ENCODE peak calls at places on chromosomes 1 and 21, in six cellular contexts. One of them, this sample, is unnamed.

GRCh38 chr1:55781944-55782482 is 566.8 kb upstream of the USP24 start:
- DNase-seq in fibroblast of pulmonary artery: peak; percentile 68
- DNase-seq in mesothelial cell of epicardium: no peak
- DNase-seq in neural crest cell: no peak
- DNase-seq in upper lobe of right lung: no peak
- DNase-seq in H1: no peak
- DNase-seq in this sample: no peak

GRCh38 chr1:151611832-151612505 is at the start of gene SNX27:
- DNase-seq in fibroblast of pulmonary artery: peak; percentile 94
- DNase-seq in mesothelial cell of epicardium: peak; percentile 87
- DNase-seq in neural crest cell: peak; percentile 88
- DNase-seq in upper lobe of right lung: peak; percentile 95
- DNase-seq in H1: peak; percentile 93
- DNase-seq in this sample: peak; percentile 92

GRCh38 chr1:197908695-197909336 is 6.4 kb downstream of the C1orf53 start:
- DNase-seq in fibroblast of pulmonary artery: no peak
- DNase-seq in mesothelial cell of epicardium: peak; percentile 55
- DNase-seq in neural crest cell: no peak
- DNase-seq in upper lobe of right lung: no peak
- DNase-seq in H1: peak; percentile 55
- DNase-seq in this sample: no peak

GRCh38 chr1:156122519-156123355 is 8.2 kb downstream of the LMNA start:
- DNase-seq in fibroblast of pulmonary artery: peak; percentile 92
- DNase-seq in mesothelial cell of epicardium: no peak
- DNase-seq in neural crest cell: no peak
- DNase-seq in upper lobe of right lung: peak; percentile 84
- DNase-seq in H1: no peak
- DNase-seq in this sample: no peak

GRCh38 chr1:161130266-161130665 is 2.2 kb downstream of the DEDD start:
- DNase-seq in fibroblast of pulmonary artery: no peak
- DNase-seq in mesothelial cell of epicardium: no peak
- DNase-seq in neural crest cell: no peak
- DNase-seq in upper lobe of right lung: no peak
- DNase-seq in H1: no peak
- DNase-seq in this sample: no peak

GRCh38 chr1:94105957-94106529 is 14.9 kb downstream of the ABCA4 start:
- DNase-seq in fibroblast of pulmonary artery: no peak
- DNase-seq in mesothelial cell of epicardium: no peak
- DNase-seq in neural crest cell: no peak
- DNase-seq in upper lobe of right lung: no peak
- DNase-seq in H1: no peak
- DNase-seq in this sample: no peak

GRCh38 chr1:156601892-156602291 is 613 bp upstream of the GPATCH4 start:
- DNase-seq in fibroblast of pulmonary artery: no peak
- DNase-seq in mesothelial cell of epicardium: no peak
- DNase-seq in neural crest cell: no peak
- DNase-seq in upper lobe of right lung: peak; percentile 35
- DNase-seq in H1: no peak
- DNase-seq in this sample: no peak

GRCh38 chr1:12125422-12126355 is 41.1 kb upstream of the TNFRSF1B start:
- DNase-seq in fibroblast of pulmonary artery: no peak
- DNase-seq in mesothelial cell of epicardium: no peak
- DNase-seq in neural crest cell: no peak
- DNase-seq in upper lobe of right lung: no peak
- DNase-seq in H1: no peak
- DNase-seq in this sample: no peak

GRCh38 chr1:35886606-35887431 is 3.8 kb downstream of the AGO1 start:
- DNase-seq in fibroblast of pulmonary artery: no peak
- DNase-seq in mesothelial cell of epicardium: no peak
- DNase-seq in neural crest cell: no peak
- DNase-seq in upper lobe of right lung: no peak
- DNase-seq in H1: no peak
- DNase-seq in this sample: no peak

GRCh38 chr1:203346060-203346754 is 4.7 kb downstream of the FMOD start:
- DNase-seq in fibroblast of pulmonary artery: peak; percentile 27
- DNase-seq in mesothelial cell of epicardium: no peak
- DNase-seq in neural crest cell: no peak
- DNase-seq in upper lobe of right lung: no peak
- DNase-seq in H1: no peak
- DNase-seq in this sample: no peak

GRCh38 chr1:5734414-5734813 is 257.8 kb downstream of the NPHP4 start:
- DNase-seq in fibroblast of pulmonary artery: no peak
- DNase-seq in mesothelial cell of epicardium: no peak
- DNase-seq in neural crest cell: no peak
- DNase-seq in upper lobe of right lung: peak; percentile 47
- DNase-seq in H1: no peak
- DNase-seq in this sample: no peak

GRCh38 chr1:192303029-192303428 is 13.8 kb upstream of the RGS21 start:
- DNase-seq in fibroblast of pulmonary artery: peak; percentile 16
- DNase-seq in mesothelial cell of epicardium: no peak
- DNase-seq in neural crest cell: no peak
- DNase-seq in upper lobe of right lung: no peak
- DNase-seq in H1: no peak
- DNase-seq in this sample: no peak

GRCh38 chr1:75615664-75616435 is 4.9 kb upstream of the SLC44A5 start:
- DNase-seq in fibroblast of pulmonary artery: peak; percentile 39
- DNase-seq in mesothelial cell of epicardium: peak; percentile 74
- DNase-seq in neural crest cell: peak; percentile 52
- DNase-seq in upper lobe of right lung: peak; percentile 67
- DNase-seq in H1: peak; percentile 73
- DNase-seq in this sample: peak; percentile 36

GRCh38 chr1:5744911-5745431 is 247.3 kb downstream of the NPHP4 start:
- DNase-seq in fibroblast of pulmonary artery: no peak
- DNase-seq in mesothelial cell of epicardium: no peak
- DNase-seq in neural crest cell: no peak
- DNase-seq in upper lobe of right lung: peak; percentile 59
- DNase-seq in H1: peak; percentile 50
- DNase-seq in this sample: no peak

GRCh38 chr1:20511518-20512428 is 3.8 kb upstream of the MUL1 start:
- DNase-seq in fibroblast of pulmonary artery: no peak
- DNase-seq in mesothelial cell of epicardium: no peak
- DNase-seq in neural crest cell: no peak
- DNase-seq in upper lobe of right lung: no peak
- DNase-seq in H1: no peak
- DNase-seq in this sample: no peak

GRCh38 chr1:199742547-199742946 is 285.0 kb upstream of the NR5A2 start:
- DNase-seq in fibroblast of pulmonary artery: peak; percentile 95
- DNase-seq in mesothelial cell of epicardium: no peak
- DNase-seq in neural crest cell: no peak
- DNase-seq in upper lobe of right lung: no peak
- DNase-seq in H1: no peak
- DNase-seq in this sample: no peak

GRCh38 chr1:47624531-47624930 is 186.7 kb downstream of the FOXD2 start:
- DNase-seq in fibroblast of pulmonary artery: no peak
- DNase-seq in mesothelial cell of epicardium: peak; percentile 40
- DNase-seq in neural crest cell: no peak
- DNase-seq in upper lobe of right lung: no peak
- DNase-seq in H1: peak; percentile 55
- DNase-seq in this sample: peak; percentile 15

GRCh38 chr1:159924791-159925712 is at the start of gene TAGLN2:
- DNase-seq in fibroblast of pulmonary artery: peak; percentile 92
- DNase-seq in mesothelial cell of epicardium: peak; percentile 71
- DNase-seq in neural crest cell: peak; percentile 66
- DNase-seq in upper lobe of right lung: peak; percentile 96
- DNase-seq in H1: peak; percentile 92
- DNase-seq in this sample: peak; percentile 80

GRCh38 chr1:234170622-234171021 is 202.6 kb upstream of the COA6 start:
- DNase-seq in fibroblast of pulmonary artery: no peak
- DNase-seq in mesothelial cell of epicardium: no peak
- DNase-seq in neural crest cell: no peak
- DNase-seq in upper lobe of right lung: no peak
- DNase-seq in H1: no peak
- DNase-seq in this sample: no peak

GRCh38 chr1:107867422-107867821 is 97.6 kb downstream of the VAV3 start:
- DNase-seq in fibroblast of pulmonary artery: no peak
- DNase-seq in mesothelial cell of epicardium: no peak
- DNase-seq in neural crest cell: no peak
- DNase-seq in upper lobe of right lung: no peak
- DNase-seq in H1: peak; percentile 67
- DNase-seq in this sample: no peak

GRCh38 chr1:21042920-21043605 is 133.6 kb downstream of the EIF4G3 start:
- DNase-seq in fibroblast of pulmonary artery: peak; percentile 68
- DNase-seq in mesothelial cell of epicardium: no peak
- DNase-seq in neural crest cell: no peak
- DNase-seq in upper lobe of right lung: no peak
- DNase-seq in H1: no peak
- DNase-seq in this sample: no peak

GRCh38 chr1:243378666-243379065 is 122.8 kb downstream of the SDCCAG8 start:
- DNase-seq in fibroblast of pulmonary artery: no peak
- DNase-seq in mesothelial cell of epicardium: no peak
- DNase-seq in neural crest cell: no peak
- DNase-seq in upper lobe of right lung: no peak
- DNase-seq in H1: no peak
- DNase-seq in this sample: no peak

GRCh38 chr1:156276966-156277381 is 5.7 kb downstream of the SMG5 start:
- DNase-seq in fibroblast of pulmonary artery: peak; percentile 67
- DNase-seq in mesothelial cell of epicardium: no peak
- DNase-seq in neural crest cell: no peak
- DNase-seq in upper lobe of right lung: no peak
- DNase-seq in H1: no peak
- DNase-seq in this sample: no peak

GRCh38 chr1:115705085-115706008 is 63.2 kb downstream of the CASQ2 start:
- DNase-seq in fibroblast of pulmonary artery: no peak
- DNase-seq in mesothelial cell of epicardium: no peak
- DNase-seq in neural crest cell: no peak
- DNase-seq in upper lobe of right lung: no peak
- DNase-seq in H1: no peak
- DNase-seq in this sample: no peak

GRCh38 chr1:26961826-26962225 is 1.6 kb upstream of the KDF1 start:
- DNase-seq in fibroblast of pulmonary artery: peak; percentile 96
- DNase-seq in mesothelial cell of epicardium: no peak
- DNase-seq in neural crest cell: no peak
- DNase-seq in upper lobe of right lung: no peak
- DNase-seq in H1: no peak
- DNase-seq in this sample: no peak

GRCh38 chr1:156704930-156705320 is 458 bp downstream of the CRABP2 start:
- DNase-seq in fibroblast of pulmonary artery: peak; percentile 58
- DNase-seq in mesothelial cell of epicardium: no peak
- DNase-seq in neural crest cell: no peak
- DNase-seq in upper lobe of right lung: no peak
- DNase-seq in H1: peak; percentile 64
- DNase-seq in this sample: no peak

GRCh38 chr1:4003846-4004505 is 103.9 kb upstream of the C1orf174 start:
- DNase-seq in fibroblast of pulmonary artery: no peak
- DNase-seq in mesothelial cell of epicardium: no peak
- DNase-seq in neural crest cell: no peak
- DNase-seq in upper lobe of right lung: peak; percentile 35
- DNase-seq in H1: no peak
- DNase-seq in this sample: no peak

GRCh38 chr1:95115708-95116137 is 1.4 kb upstream of the TLCD4 start:
- DNase-seq in fibroblast of pulmonary artery: no peak
- DNase-seq in mesothelial cell of epicardium: no peak
- DNase-seq in neural crest cell: no peak
- DNase-seq in upper lobe of right lung: no peak
- DNase-seq in H1: no peak
- DNase-seq in this sample: no peak

GRCh38 chr1:119674110-119674509 is 26.0 kb upstream of the ZNF697 start:
- DNase-seq in fibroblast of pulmonary artery: peak; percentile 67
- DNase-seq in mesothelial cell of epicardium: no peak
- DNase-seq in neural crest cell: no peak
- DNase-seq in upper lobe of right lung: no peak
- DNase-seq in H1: no peak
- DNase-seq in this sample: no peak

GRCh38 chr21:44927587-44928461 is 7.1 kb upstream of the ITGB2 start:
- DNase-seq in fibroblast of pulmonary artery: peak; percentile 49
- DNase-seq in mesothelial cell of epicardium: no peak
- DNase-seq in neural crest cell: no peak
- DNase-seq in upper lobe of right lung: peak; percentile 81
- DNase-seq in H1: no peak
- DNase-seq in this sample: no peak
- TF ChIP-seq CTCF in fibroblast of pulmonary artery: no peak
- TF ChIP-seq CTCF in mesothelial cell of epicardium: no peak
- TF ChIP-seq CTCF in neural crest cell: no peak
- TF ChIP-seq CTCF in upper lobe of right lung: no peak
- TF ChIP-seq CTCF in H1: no peak
- TF ChIP-seq CTCF in this sample: no peak

DNA sequence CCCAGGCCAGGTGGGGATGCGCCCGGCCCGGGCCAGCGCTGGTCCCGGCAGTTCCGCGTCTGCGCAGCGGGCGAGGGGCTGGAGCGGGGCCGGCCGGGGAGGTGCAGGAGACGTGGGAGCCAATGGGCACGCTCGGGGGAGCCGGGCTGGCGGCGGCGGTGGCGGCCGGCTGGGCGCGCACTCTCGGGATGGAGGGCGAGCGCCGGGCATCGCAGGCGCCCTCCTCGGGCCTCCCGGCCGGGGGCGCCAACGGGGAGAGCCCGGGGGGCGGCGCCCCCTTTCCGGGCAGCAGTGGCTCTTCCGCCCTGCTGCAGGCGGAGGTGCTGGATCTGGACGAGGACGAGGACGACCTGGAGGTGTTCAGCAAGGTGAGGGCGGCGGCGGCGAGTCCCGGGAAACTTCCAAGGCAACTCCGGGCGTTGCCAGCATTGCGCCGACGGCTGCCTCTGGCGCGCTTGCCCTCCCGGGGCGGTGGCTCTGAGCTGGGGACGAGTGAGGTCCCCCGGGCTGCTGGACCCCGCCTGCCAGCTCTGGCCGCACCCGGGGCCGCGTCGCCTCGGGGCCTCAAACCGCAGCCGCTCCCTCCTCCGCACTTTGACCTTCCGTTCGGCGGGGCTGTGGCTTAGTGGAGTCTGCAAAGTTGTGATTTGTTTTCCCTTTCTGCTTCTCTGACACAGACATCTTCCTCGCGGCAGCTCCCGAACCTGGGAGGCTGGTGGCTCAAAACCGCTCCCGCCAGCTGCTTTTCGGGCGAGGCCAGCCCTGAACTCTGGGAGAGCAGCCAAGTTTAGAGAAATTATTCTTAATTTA is at the start of gene SNX7:
- DNase-seq in fibroblast of pulmonary artery: peak; percentile 76
- DNase-seq in mesothelial cell of epicardium: peak; percentile 89
- DNase-seq in neural crest cell: peak; percentile 80
- DNase-seq in upper lobe of right lung: peak; percentile 93
- DNase-seq in H1: peak; percentile 87
- DNase-seq in this sample: peak; percentile 90
- TF ChIP-seq CTCF in fibroblast of pulmonary artery: no peak
- TF ChIP-seq CTCF in mesothelial cell of epicardium: no peak
- TF ChIP-seq CTCF in neural crest cell: peak; percentile 40
- TF ChIP-seq CTCF in upper lobe of right lung: peak; percentile 20
- TF ChIP-seq CTCF in H1: peak; percentile 17
- TF ChIP-seq CTCF in this sample: peak; percentile 44

GRCh38 chr1:237903961-237904360 is 13.2 kb upstream of the ZP4 start:
- DNase-seq in fibroblast of pulmonary artery: no peak
- DNase-seq in mesothelial cell of epicardium: no peak
- DNase-seq in neural crest cell: no peak
- DNase-seq in upper lobe of right lung: no peak
- DNase-seq in H1: no peak
- DNase-seq in this sample: no peak

GRCh38 chr1:237895630-237896029 is 4.9 kb upstream of the ZP4 start:
- DNase-seq in fibroblast of pulmonary artery: no peak
- DNase-seq in mesothelial cell of epicardium: no peak
- DNase-seq in neural crest cell: no peak
- DNase-seq in upper lobe of right lung: no peak
- DNase-seq in H1: no peak
- DNase-seq in this sample: no peak

GRCh38 chr1:237901284-237901870 is 10.7 kb upstream of the ZP4 start:
- DNase-seq in fibroblast of pulmonary artery: no peak
- DNase-seq in mesothelial cell of epicardium: no peak
- DNase-seq in neural crest cell: no peak
- DNase-seq in upper lobe of right lung: no peak
- DNase-seq in H1: no peak
- DNase-seq in this sample: peak; percentile 15
- TF ChIP-seq CTCF in fibroblast of pulmonary artery: no peak
- TF ChIP-seq CTCF in mesothelial cell of epicardium: peak; percentile 58
- TF ChIP-seq CTCF in neural crest cell: peak; percentile 66
- TF ChIP-seq CTCF in upper lobe of right lung: peak; percentile 36
- TF ChIP-seq CTCF in H1: peak; percentile 71
- TF ChIP-seq CTCF in this sample: peak; percentile 75

GRCh38 chr1:171566467-171566866 is 55.6 kb upstream of the MYOCOS start:
- DNase-seq in fibroblast of pulmonary artery: peak; percentile 11
- DNase-seq in mesothelial cell of epicardium: no peak
- DNase-seq in neural crest cell: no peak
- DNase-seq in upper lobe of right lung: no peak
- DNase-seq in H1: no peak
- DNase-seq in this sample: no peak
- TF ChIP-seq CTCF in fibroblast of pulmonary artery: peak; percentile 14
- TF ChIP-seq CTCF in mesothelial cell of epicardium: no peak
- TF ChIP-seq CTCF in neural crest cell: no peak
- TF ChIP-seq CTCF in upper lobe of right lung: no peak
- TF ChIP-seq CTCF in H1: no peak
- TF ChIP-seq CTCF in this sample: no peak

This sample was measured in endothelial cell.